ENCODE peak calls at places on chromosomes 12 and 14, in eight cellular contexts. X is IMR-90, K is Calu3, I is uterus, Q is lung, U is mammary epithelial cell, N is natural killer cell, Z is Peyer's patch. W is an unnamed sample.

GRCh38 chr12:24861751-24862575 is 86.9 kb downstream of the BCAT1 start:
- DNase-seq in U (peak), X (peak), I (no peak), Z (no peak), Q (peak), N (no peak), K (no peak), W (no peak)

GRCh38 chr12:89693639-89694202 is 14.9 kb downstream of the ATP2B1 start:
- DNase-seq in X (no peak), Q (no peak), Z (no peak), N (no peak), I (no peak), K (no peak), U (no peak), W (no peak)

GRCh38 chr14:103625361-103626095 is 3.5 kb upstream of the KLC1 start:
- DNase-seq in Q (no peak), I (no peak), X (no peak), U (no peak), Z (peak), K (no peak), N (no peak), W (no peak)

GRCh38 chr12:108562348-108563134 is at the start of gene ISCU:
- DNase-seq in U (peak), N (peak), Z (peak), X (peak), I (peak), K (peak), Q (peak), W (peak)

GRCh38 chr14:79516009-79516408 is 695.3 kb downstream of the DIO2 start:
- DNase-seq in N (no peak), X (no peak), U (no peak), Q (no peak), K (no peak), Z (no peak), I (no peak), W (no peak)

GRCh38 chr14:74917646-74918081 is 5.4 kb downstream of the RPS6KL1 start:
- DNase-seq in Z (no peak), U (no peak), K (no peak), X (no peak), N (no peak), Q (no peak), I (peak), W (no peak)

GRCh38 chr12:46396826-46397225 is 24.3 kb upstream of the SLC38A2 start:
- DNase-seq in X (no peak), I (no peak), N (no peak), Q (no peak), Z (no peak), K (no peak), U (no peak), W (no peak)

GRCh38 chr12:41932470-41932991 is 212.1 kb downstream of the GXYLT1 start:
- DNase-seq in X (no peak), U (no peak), K (peak), Z (peak), Q (peak), N (peak), I (peak), W (peak)

GRCh38 chr14:72855913-72856312 is 38.0 kb downstream of the DPF3 start:
- DNase-seq in I (no peak), Z (no peak), U (peak), Q (no peak), N (no peak), X (peak), K (no peak), W (no peak)

GRCh38 chr14:48125654-48126053 is 450.2 kb upstream of the MDGA2 start:
- DNase-seq in I (no peak), X (no peak), Q (no peak), N (no peak), Z (no peak), K (no peak), U (no peak), W (no peak)
- TF ChIP-seq CTCF in I (no peak), X (no peak), Q (no peak), N (no peak), Z (no peak), K (no peak), U (no peak), W (no peak)

GRCh38 chr14:106622200-106622745 is 1095.9 kb downstream of the TMEM121 start:
- DNase-seq in N (peak), Z (peak), U (no peak), I (no peak), K (no peak), Q (no peak), X (no peak), W (no peak)

GRCh38 chr14:106619618-106620017 is 1093.2 kb downstream of the TMEM121 start:
- DNase-seq in U (no peak), Q (no peak), N (no peak), K (no peak), X (no peak), I (no peak), Z (no peak), W (no peak)

GRCh38 chr14:106625181-106625580 is 1098.8 kb downstream of the TMEM121 start:
- DNase-seq in K (no peak), U (no peak), Q (no peak), Z (no peak), I (no peak), X (no peak), N (no peak), W (no peak)

GRCh38 chr14:106620368-106620767 is 1094.0 kb downstream of the TMEM121 start:
- DNase-seq in I (no peak), U (no peak), X (no peak), Z (no peak), K (no peak), Q (no peak), N (no peak), W (no peak)
- TF ChIP-seq CTCF in I (no peak), U (no peak), X (no peak), Z (no peak), K (no peak), Q (no peak), N (no peak), W (no peak)

DNA sequence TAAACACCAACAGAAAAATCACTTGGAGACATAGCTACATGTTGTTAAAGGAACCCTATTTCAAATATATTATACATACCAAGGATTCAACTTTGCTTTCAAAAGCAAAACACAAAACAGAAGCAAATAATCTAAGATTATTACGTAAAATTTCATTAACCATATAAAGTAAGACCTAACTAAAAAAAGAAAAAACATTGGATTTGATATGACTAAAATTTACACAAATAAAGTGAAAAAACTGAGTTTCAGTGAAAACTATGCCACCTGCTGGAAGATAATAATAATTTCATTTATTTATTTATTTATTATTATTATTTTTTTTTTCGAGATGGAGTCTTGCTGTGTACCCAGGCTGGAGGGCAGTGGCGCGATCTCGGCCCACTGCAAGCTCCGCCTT is 45.2 kb downstream of the WDHD1 start:
- DNase-seq in Q (no peak), I (no peak), U (no peak), K (no peak), X (peak), Z (no peak), N (no peak), W (no peak)
- TF ChIP-seq CTCF in Q (no peak), I (no peak), U (peak), K (no peak), X (peak), Z (no peak), N (peak), W (peak)

GRCh38 chr14:76827696-76828301 is 1.6 kb downstream of the LRRC74A start:
- DNase-seq in N (no peak), U (no peak), Q (no peak), I (peak), X (no peak), Z (no peak), K (no peak), W (no peak)
- TF ChIP-seq CTCF in N (no peak), U (no peak), Q (no peak), I (no peak), X (no peak), Z (no peak), K (no peak), W (no peak)

GRCh38 chr14:21241218-21241819 is 27.9 kb downstream of the HNRNPC start:
- DNase-seq in U (no peak), K (no peak), I (no peak), N (no peak), X (peak), Z (no peak), Q (no peak), W (no peak)
- TF ChIP-seq CTCF in U (peak), K (peak), I (no peak), N (peak), X (peak), Z (peak), Q (no peak), W (peak)

DNA sequence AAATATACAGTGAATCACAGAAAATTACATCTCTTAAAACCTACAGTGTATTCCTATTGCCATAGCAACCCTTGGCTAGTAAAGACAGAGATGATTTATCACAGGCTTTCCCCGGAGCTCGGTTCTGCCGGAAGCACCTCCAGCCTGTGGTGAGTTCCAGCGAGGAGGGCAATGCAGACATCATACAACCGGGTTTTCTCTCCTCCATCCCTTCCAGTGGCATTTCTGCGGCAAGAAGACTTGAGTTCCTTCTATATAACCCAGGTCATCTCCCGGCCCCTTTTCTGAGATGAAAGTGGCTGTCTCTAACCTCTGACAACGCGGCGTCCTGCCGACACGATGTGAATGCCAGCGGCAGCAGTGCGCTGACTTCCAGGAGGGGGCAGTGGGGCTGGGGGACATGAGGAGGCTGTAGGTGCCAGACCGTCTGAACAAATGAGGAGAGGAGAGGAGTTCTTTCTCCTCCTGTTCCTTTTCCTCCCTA is 68.5 kb upstream of the MAX start:
- DNase-seq in Z (peak), I (no peak), U (peak), X (peak), Q (no peak), N (no peak), K (peak), W (no peak)
- TF ChIP-seq CTCF in Z (no peak), I (no peak), U (peak), X (peak), Q (no peak), N (no peak), K (peak), W (peak)

GRCh38 chr12:62582065-62582366 is 115.4 kb downstream of the MON2 start:
- DNase-seq in X (no peak), Z (no peak), K (no peak), I (no peak), U (no peak), Q (no peak), N (no peak), W (no peak)
- TF ChIP-seq CTCF in X (no peak), Z (no peak), K (no peak), I (no peak), U (no peak), Q (no peak), N (peak), W (no peak)

GRCh38 chr12:63844391-63845341 is at the start of gene SRGAP1:
- DNase-seq in I (peak), U (peak), Z (peak), N (no peak), K (peak), Q (peak), X (peak), W (peak)
- TF ChIP-seq CTCF in I (no peak), U (peak), Z (no peak), N (no peak), K (no peak), Q (no peak), X (peak), W (no peak)

GRCh38 chr12:11508699-11509098 is 113.3 kb upstream of the PRB2 start:
- DNase-seq in U (peak), Q (no peak), Z (no peak), K (no peak), I (no peak), X (peak), N (no peak), W (no peak)

GRCh38 chr12:11517080-11517479 is 121.7 kb upstream of the PRB2 start:
- DNase-seq in Z (no peak), N (no peak), U (no peak), K (no peak), I (no peak), Q (no peak), X (no peak), W (no peak)

GRCh38 chr12:11510671-11511070 is 115.3 kb upstream of the PRB2 start:
- DNase-seq in Q (no peak), X (no peak), Z (no peak), K (no peak), N (no peak), I (no peak), U (no peak), W (no peak)

DNA sequence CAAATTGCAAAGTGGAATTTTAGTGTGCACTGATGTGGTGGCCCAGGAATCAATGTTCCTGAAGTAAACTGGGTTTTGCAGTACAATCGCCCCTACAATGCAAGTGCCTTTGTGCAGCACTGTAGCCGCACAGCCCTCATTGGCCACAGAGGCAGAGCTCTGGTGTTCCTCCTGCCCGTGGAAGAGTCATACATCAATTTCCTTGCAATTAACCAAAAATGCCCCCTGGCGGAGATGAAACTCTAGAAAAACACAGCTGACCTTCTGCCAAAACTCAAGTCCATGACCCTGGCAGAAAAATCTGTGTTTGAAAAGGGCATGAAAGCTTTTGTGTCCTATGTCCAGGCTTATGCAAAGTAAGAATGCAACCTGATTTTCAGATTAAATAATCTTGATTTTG is 117.9 kb upstream of the PRB2 start:
- DNase-seq in Z (no peak), U (no peak), X (no peak), K (no peak), Q (no peak), N (no peak), I (no peak), W (no peak)
- TF ChIP-seq CTCF in Z (no peak), U (peak), X (no peak), K (no peak), Q (no peak), N (no peak), I (no peak), W (peak)